ENCODE peak calls at places on chromosomes 5 and 9, in eight cellular contexts. U, T, A, V, H, L, M and O are unnamed samples. For H3K4me1 and H3K36me3, the result is how much of the 10 kb centered on the place peaks cover.

GRCh38 chr9:81787747-81788632 is 98.6 kb upstream of the TLE1 start:
- DNase-seq in M (no peak), H (no peak), L (peak), T (peak), A (no peak), U (no peak), V (no peak), O (no peak)

GRCh38 chr5:132055441-132055807 is 5.0 kb upstream of the IL3 start:
- DNase-seq in H (no peak), T (no peak), L (no peak), A (no peak), U (no peak), M (no peak), V (no peak), O (no peak)

GRCh38 chr5:58407042-58407709 is 52.7 kb downstream of the PLK2 start:
- DNase-seq in A (no peak), T (no peak), U (peak), H (no peak), M (no peak), L (no peak), V (no peak), O (no peak)

GRCh38 chr5:82597437-82597836 is 319.3 kb upstream of the RPS23 start:
- DNase-seq in U (peak), V (no peak), A (no peak), H (peak), M (no peak), T (no peak), L (no peak), O (peak)

GRCh38 chr5:36200513-36200912 is 41.2 kb downstream of the NADK2 start:
- DNase-seq in A (no peak), M (no peak), L (no peak), V (no peak), H (no peak), T (no peak), U (no peak), O (no peak)

GRCh38 chr5:97182571-97183099 is 412 bp downstream of the RIOK2 start:
- DNase-seq in A (no peak), T (no peak), M (no peak), U (no peak), L (no peak), H (no peak), V (no peak), O (no peak)

GRCh38 chr9:86723351-86723750 is 224.0 kb downstream of the GAS1 start:
- DNase-seq in M (no peak), L (no peak), T (no peak), U (no peak), A (no peak), H (no peak), V (no peak), O (no peak)

GRCh38 chr9:97808972-97809371 is 44.1 kb upstream of the FOXE1 start:
- DNase-seq in M (no peak), H (no peak), V (no peak), U (no peak), T (no peak), A (no peak), L (no peak), O (no peak)

GRCh38 chr9:8907863-8908262 is 1108.3 kb upstream of the DMAC1 start:
- DNase-seq in T (no peak), H (no peak), V (no peak), L (no peak), U (no peak), A (no peak), M (no peak), O (no peak)

GRCh38 chr5:66198837-66199236 is 54.7 kb downstream of the SREK1 start:
- DNase-seq in M (no peak), T (no peak), H (no peak), L (no peak), U (no peak), V (no peak), A (no peak), O (no peak)

GRCh38 chr5:173625261-173625660 is 8.8 kb upstream of the BOD1 start:
- DNase-seq in V (no peak), H (no peak), A (no peak), M (no peak), U (no peak), T (no peak), L (no peak), O (no peak)

GRCh38 chr5:6868170-6868569 is 154.9 kb downstream of the TENT4A start:
- DNase-seq in L (peak), H (no peak), U (no peak), V (no peak), T (no peak), A (no peak), M (no peak), O (no peak)

GRCh38 chr5:103439007-103439406 is 123.6 kb downstream of the NUDT12 start:
- DNase-seq in V (no peak), T (no peak), U (no peak), M (no peak), H (no peak), A (no peak), L (no peak), O (no peak)

GRCh38 chr5:149442563-149443182 is 63.6 kb upstream of the IL17B start:
- DNase-seq in L (peak), V (peak), U (peak), M (peak), T (peak), H (no peak), A (peak), O (no peak)

GRCh38 chr5:17952231-17952630 is 318.0 kb downstream of the TAF11L14 start:
- DNase-seq in L (no peak), V (no peak), U (no peak), A (no peak), T (no peak), H (no peak), M (no peak), O (no peak)

GRCh38 chr5:79954620-79955019 is 36.4 kb downstream of the MTX3 start:
- DNase-seq in U (no peak), L (no peak), M (no peak), V (no peak), A (no peak), T (no peak), H (no peak), O (no peak)

GRCh38 chr5:149117970-149118369 is 23.3 kb upstream of the ABLIM3 start:
- DNase-seq in V (no peak), T (no peak), U (no peak), L (no peak), H (no peak), M (no peak), A (no peak), O (no peak)

GRCh38 chr9:85960688-85961093 is 19.7 kb downstream of the NAA35 start:
- DNase-seq in H (no peak), A (no peak), V (no peak), L (no peak), T (no peak), U (no peak), M (no peak), O (no peak)

GRCh38 chr5:109062669-109063068 is 315.0 kb downstream of the FER start:
- DNase-seq in L (no peak), V (no peak), T (no peak), U (no peak), A (no peak), M (no peak), H (no peak), O (no peak)

GRCh38 chr9:106892632-106893031 is 29.7 kb downstream of the ZNF462 start:
- DNase-seq in U (peak), A (no peak), M (peak), T (peak), V (no peak), H (peak), L (peak), O (peak)

GRCh38 chr9:116978155-116978554 is 291.1 kb downstream of the TRIM32 start:
- DNase-seq in L (no peak), A (no peak), T (no peak), U (no peak), H (no peak), M (no peak), V (no peak), O (no peak)

GRCh38 chr9:123267481-123268239 is 726 bp downstream of the STRBP start:
- DNase-seq in A (no peak), M (no peak), V (no peak), H (no peak), U (no peak), T (peak), L (peak), O (no peak)

GRCh38 chr9:1460143-1460769 is 410.1 kb downstream of the DMRT2 start:
- DNase-seq in M (no peak), V (no peak), U (peak), A (no peak), L (no peak), H (no peak), T (no peak), O (peak)

GRCh38 chr5:8329773-8330172 is 460.8 kb downstream of the MTRR start:
- DNase-seq in M (no peak), U (no peak), H (no peak), A (no peak), L (no peak), T (no peak), V (no peak), O (no peak)

GRCh38 chr5:13248236-13248635 is 696.3 kb downstream of the DNAH5 start:
- DNase-seq in L (no peak), V (no peak), U (no peak), A (no peak), T (no peak), M (no peak), H (no peak), O (no peak)

GRCh38 chr5:125865166-125865815 is 557.9 kb upstream of the GRAMD2B start:
- DNase-seq in M (no peak), V (no peak), T (no peak), L (no peak), H (no peak), U (no peak), A (no peak), O (no peak)

GRCh38 chr9:95065224-95065623 is 252.3 kb downstream of the FANCC start:
- DNase-seq in V (no peak), A (no peak), T (no peak), L (peak), U (no peak), M (no peak), H (no peak), O (no peak)

GRCh38 chr9:35516481-35516880 is 26.6 kb downstream of the RUSC2 start:
- DNase-seq in T (no peak), A (no peak), V (no peak), H (no peak), L (no peak), U (no peak), M (no peak), O (no peak)

GRCh38 chr5:122924203-122924602 is 78.8 kb downstream of the SNX24 start:
- DNase-seq in A (no peak), V (no peak), H (no peak), T (no peak), M (no peak), L (no peak), U (no peak), O (no peak)

GRCh38 chr5:132392978-132393825 is 23.7 kb downstream of the SLC22A5 start:
- DNase-seq in T (no peak), L (no peak), U (no peak), V (no peak), A (no peak), H (no peak), M (no peak), O (no peak)

GRCh38 chr9:107491081-107492053 is 1.8 kb upstream of the KLF4 start:
- DNase-seq in M (no peak), A (peak), T (no peak), U (no peak), V (no peak), H (no peak), L (peak), O (no peak)

GRCh38 chr5:142253938-142254895 is 70.6 kb downstream of the SPRY4 start:
- DNase-seq in T (no peak), U (no peak), A (no peak), V (no peak), H (no peak), L (no peak), M (no peak), O (no peak)

GRCh38 chr9:98045234-98046160 is 11.0 kb upstream of the NANS start:
- DNase-seq in T (no peak), M (no peak), L (no peak), H (peak), V (peak), U (no peak), A (no peak), O (no peak)

GRCh38 chr9:14096182-14096922 is 217.6 kb downstream of the NFIB start:
- DNase-seq in A (no peak), L (no peak), V (no peak), M (no peak), H (no peak), T (no peak), U (no peak), O (no peak)

GRCh38 chr5:133995341-133995740 is 9.4 kb downstream of the VDAC1 start:
- DNase-seq in H (no peak), V (no peak), L (no peak), U (no peak), M (no peak), A (no peak), T (no peak), O (no peak)
- H3K4me1 ChIP-seq in H (under half), V (under half), L (half or more), U (under half), M (under half), A (half or more), T (under half), O (under half)

GRCh38 chr9:4620046-4620765 is 41.9 kb upstream of the PLPP6 start:
- DNase-seq in M (no peak), H (no peak), U (no peak), T (no peak), L (no peak), V (peak), A (no peak), O (no peak)

GRCh38 chr9:4618700-4619099 is 43.4 kb upstream of the PLPP6 start:
- DNase-seq in U (no peak), V (no peak), T (no peak), L (no peak), M (no peak), H (no peak), A (no peak), O (no peak)

GRCh38 chr9:4622016-4622415 is 40.1 kb upstream of the PLPP6 start:
- DNase-seq in M (no peak), A (no peak), T (no peak), H (no peak), L (no peak), V (no peak), U (no peak), O (no peak)

GRCh38 chr9:4617752-4618151 is 44.3 kb upstream of the PLPP6 start:
- DNase-seq in U (no peak), H (no peak), M (no peak), L (no peak), A (no peak), T (no peak), V (no peak), O (no peak)

DNA sequence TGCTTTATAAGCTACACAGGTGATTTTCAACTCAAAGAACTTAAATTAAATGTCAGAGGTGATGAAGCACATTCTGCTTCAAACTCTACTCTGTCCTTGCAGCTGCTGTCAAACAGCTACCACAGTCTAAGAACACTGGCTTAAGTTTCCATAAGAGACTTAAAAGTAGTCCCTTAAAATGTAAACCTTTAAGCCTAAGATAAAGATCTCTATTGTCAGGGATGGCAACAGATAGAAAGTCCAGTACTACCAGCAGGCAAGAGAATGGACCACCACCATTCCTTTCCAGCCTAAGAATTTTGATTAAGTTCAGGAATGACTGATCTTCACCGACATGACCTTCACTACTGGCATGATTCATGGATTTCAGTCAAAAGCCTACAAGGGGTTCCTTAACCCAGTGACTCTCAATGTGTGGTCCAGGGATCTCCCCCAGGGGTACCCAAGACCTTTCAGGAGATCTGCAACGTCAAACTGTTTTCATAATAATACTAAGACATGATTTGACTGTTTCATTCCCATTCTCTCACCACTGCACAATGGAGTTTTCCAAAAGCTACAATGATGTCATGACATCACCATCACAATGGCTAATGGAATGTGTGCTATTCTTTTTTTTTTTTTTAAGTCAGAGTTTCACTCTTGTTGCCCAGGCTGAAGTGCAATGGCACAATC is 41.1 kb upstream of the PLPP6 start:
- DNase-seq in U (no peak), V (no peak), A (no peak), M (no peak), H (no peak), T (no peak), L (no peak), O (peak)
- H3K36me3 ChIP-seq in U (under half), V (under half), A (under half), M (under half), H (under half), T (under half), L (under half), O (under half)

GRCh38 chr9:134408389-134408788 is 82.1 kb downstream of the RXRA start:
- DNase-seq in M (no peak), H (no peak), T (no peak), V (no peak), L (peak), A (no peak), U (no peak), O (no peak)
- H3K4me1 ChIP-seq in M (under half), H (under half), T (half or more), V (under half), L (half or more), A (half or more), U (under half), O (under half)

DNA sequence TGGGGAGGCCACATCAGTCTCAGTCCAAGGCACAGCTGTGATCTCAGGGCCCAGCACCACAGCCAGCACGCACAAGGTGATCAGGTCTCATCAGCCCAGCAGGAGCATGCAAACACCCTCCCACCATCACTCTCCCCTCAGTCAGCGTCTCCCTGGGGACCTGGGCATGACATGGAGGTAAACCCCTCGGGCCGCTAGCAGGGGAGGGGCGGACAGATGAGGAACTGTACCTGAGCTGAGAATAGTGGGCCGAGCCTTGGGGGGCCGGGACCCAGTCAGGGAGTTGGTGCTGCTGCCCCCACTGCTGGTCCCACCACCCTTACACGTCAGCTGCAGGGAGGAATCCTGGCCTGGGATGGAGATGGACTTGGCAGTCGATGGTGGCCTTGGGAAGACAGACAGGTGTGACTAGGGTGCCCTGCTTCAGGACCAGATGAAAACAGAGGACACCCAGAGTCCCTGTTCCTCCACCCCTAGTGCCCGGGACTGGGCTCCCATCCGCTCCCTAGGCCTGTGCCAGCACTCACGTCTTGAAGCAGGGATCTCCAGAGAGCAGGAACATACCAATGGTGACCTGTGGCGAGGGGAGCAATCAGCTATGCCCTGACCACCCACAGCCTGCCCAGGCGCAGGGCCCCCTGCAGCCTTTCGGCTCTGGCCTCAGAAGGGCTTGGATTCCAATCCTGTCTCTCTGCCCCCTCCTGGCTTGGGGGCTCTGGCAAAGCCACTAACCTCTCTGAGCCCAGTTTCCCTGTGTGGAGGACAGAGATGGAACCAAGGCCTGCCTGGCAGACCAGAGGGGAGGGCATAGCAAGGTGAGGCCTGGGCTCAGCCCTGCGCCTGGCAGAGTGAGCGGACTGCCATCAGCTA is 10.4 kb upstream of the DPM2 start:
- DNase-seq in V (no peak), L (no peak), M (no peak), A (no peak), H (no peak), T (no peak), U (no peak), O (no peak)
- H3K36me3 ChIP-seq in V (half or more), L (under half), M (under half), A (under half), H (under half), T (under half), U (under half), O (half or more)

DNA sequence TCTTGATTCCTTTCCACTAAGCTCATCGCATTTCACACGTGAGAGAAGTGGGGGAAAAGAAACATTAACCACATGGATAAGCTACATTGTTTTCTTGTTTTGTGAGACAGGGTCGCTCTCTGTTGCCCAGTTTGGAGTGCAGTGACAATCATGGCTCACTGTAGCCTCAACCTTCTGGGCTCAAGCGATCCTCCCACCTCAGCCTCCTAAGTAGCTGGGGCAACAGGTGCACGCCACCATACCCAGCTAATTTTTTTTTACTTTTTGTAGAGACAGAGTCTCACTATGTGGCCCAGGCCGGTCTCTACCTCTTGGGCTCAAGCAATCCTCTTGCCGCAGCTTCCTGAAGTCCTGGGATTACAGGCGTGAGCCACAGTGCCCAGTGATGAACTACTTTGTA is 2.8 kb downstream of the OTULIN start:
- DNase-seq in M (no peak), T (no peak), H (no peak), V (no peak), A (no peak), U (no peak), L (no peak), O (no peak)
- H3K4me1 ChIP-seq in M (under half), T (under half), H (under half), V (half or more), A (half or more), U (under half), L (under half), O (under half)

DNA sequence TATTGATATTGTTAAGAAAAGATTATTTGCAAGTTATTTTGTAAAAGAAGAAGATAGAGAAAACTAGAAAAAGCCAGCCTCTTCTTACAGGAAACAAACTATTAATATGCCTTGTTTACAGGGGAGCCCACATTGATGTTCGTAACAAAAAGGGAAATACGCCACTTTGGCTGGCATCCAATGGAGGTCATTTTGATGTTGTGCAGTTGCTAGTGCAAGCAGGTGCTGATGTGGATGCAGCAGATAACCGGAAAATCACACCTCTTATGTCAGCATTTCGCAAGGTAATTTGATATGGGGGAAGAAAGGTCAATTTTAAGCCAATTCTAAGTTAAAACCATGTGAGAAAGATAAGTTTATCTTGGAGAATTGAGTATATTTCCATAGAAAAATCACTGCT is 37.6 kb upstream of the EIF4EBP3 start:
- DNase-seq in A (no peak), V (no peak), L (no peak), M (no peak), T (no peak), H (no peak), U (no peak), O (no peak)
- H3K36me3 ChIP-seq in A (half or more), V (half or more), L (half or more), M (under half), T (under half), H (under half), U (under half), O (under half)

GRCh38 chr5:1110260-1110929 is 1.5 kb downstream of the SLC12A7 start:
- DNase-seq in H (no peak), A (no peak), V (peak), U (no peak), T (no peak), M (no peak), L (no peak), O (no peak)
- H3K4me1 ChIP-seq in H (under half), A (half or more), V (under half), U (under half), T (under half), M (under half), L (under half), O (under half)